ENCODE peak calls at places on chromosomes 4 and X, in six cellular contexts. Z, L, H, V, O and I are unnamed samples.

GRCh38 chrX:79270401-79270800 is 96.7 kb downstream of the ITM2A start:
- DNase-seq in Z (peak), L (peak), H (no peak), V (peak), O (no peak), I (no peak)

GRCh38 chr4:5660185-5660584 is 48.2 kb downstream of the EVC2 start:
- DNase-seq in Z (no peak), L (no peak), H (no peak), V (no peak), O (no peak), I (no peak)

GRCh38 chr4:57324673-57325307 is 214.6 kb upstream of the IGFBP7 start:
- DNase-seq in Z (no peak), L (no peak), H (no peak), V (no peak), O (no peak), I (no peak)

GRCh38 chr4:157271166-157271869 is 50.8 kb downstream of the GRIA2 start:
- DNase-seq in Z (no peak), L (no peak), H (no peak), V (no peak), O (no peak), I (no peak)

GRCh38 chrX:9231491-9231890 is 197.6 kb upstream of the FAM9B start:
- DNase-seq in Z (no peak), L (no peak), H (no peak), V (no peak), O (no peak), I (no peak)

GRCh38 chrX:110462957-110463356 is 104.3 kb downstream of the RTL9 start:
- DNase-seq in Z (no peak), L (no peak), H (no peak), V (peak), O (no peak), I (no peak)

GRCh38 chr4:6573551-6573950 is 1.4 kb upstream of the MAN2B2 start:
- DNase-seq in Z (no peak), L (no peak), H (no peak), V (no peak), O (no peak), I (no peak)

GRCh38 chrX:140317462-140317861 is 187.4 kb downstream of the SOX3 start:
- DNase-seq in Z (no peak), L (no peak), H (no peak), V (no peak), O (no peak), I (no peak)

GRCh38 chrX:71606536-71607216 is 11.6 kb downstream of the CXCR3 start:
- DNase-seq in Z (peak), L (no peak), H (no peak), V (no peak), O (no peak), I (no peak)

GRCh38 chr4:14167876-14168510 is 540.5 kb upstream of the BOD1L1 start:
- DNase-seq in Z (no peak), L (no peak), H (no peak), V (no peak), O (no peak), I (no peak)

GRCh38 chrX:20363003-20363674 is 96.4 kb upstream of the RPS6KA3 start:
- DNase-seq in Z (no peak), L (no peak), H (no peak), V (peak), O (no peak), I (no peak)

GRCh38 chr4:105389167-105389566 is 84.7 kb downstream of the PPA2 start:
- DNase-seq in Z (no peak), L (no peak), H (no peak), V (no peak), O (no peak), I (no peak)

GRCh38 chrX:139844884-139845283 is 88.0 kb downstream of the ATP11C start:
- DNase-seq in Z (no peak), L (no peak), H (no peak), V (no peak), O (no peak), I (no peak)

GRCh38 chr4:16150716-16151115 is 66.9 kb upstream of the PROM1 start:
- DNase-seq in Z (no peak), L (no peak), H (no peak), V (no peak), O (no peak), I (no peak)

GRCh38 chr4:15348236-15348635 is 79.6 kb upstream of the C1QTNF7 start:
- DNase-seq in Z (no peak), L (no peak), H (no peak), V (no peak), O (no peak), I (no peak)

GRCh38 chr4:22408474-22408873 is 107.4 kb downstream of the ADGRA3 start:
- DNase-seq in Z (no peak), L (no peak), H (no peak), V (no peak), O (no peak), I (no peak)

GRCh38 chr4:22412013-22412412 is 103.9 kb downstream of the ADGRA3 start:
- DNase-seq in Z (no peak), L (no peak), H (no peak), V (no peak), O (no peak), I (no peak)

GRCh38 chr4:22407361-22407760 is 108.5 kb downstream of the ADGRA3 start:
- DNase-seq in Z (no peak), L (no peak), H (no peak), V (no peak), O (no peak), I (no peak)

GRCh38 chr4:22413416-22413815 is 102.5 kb downstream of the ADGRA3 start:
- DNase-seq in Z (no peak), L (no peak), H (no peak), V (no peak), O (no peak), I (no peak)

GRCh38 chr4:22410645-22411247 is 105.1 kb downstream of the ADGRA3 start:
- DNase-seq in Z (no peak), L (no peak), H (no peak), V (no peak), O (no peak), I (no peak)
- TF ChIP-seq CTCF in Z (peak), L (peak), H (peak), V (peak), O (peak), I (peak)

GRCh38 chr4:153542131-153542530 is 76.0 kb downstream of the TMEM131L start:
- DNase-seq in Z (no peak), L (no peak), H (no peak), V (no peak), O (no peak), I (no peak)

GRCh38 chr4:153541426-153542096 is 75.4 kb downstream of the TMEM131L start:
- DNase-seq in Z (no peak), L (no peak), H (no peak), V (no peak), O (no peak), I (no peak)

GRCh38 chr4:153537493-153537960 is 71.4 kb downstream of the TMEM131L start:
- DNase-seq in Z (no peak), L (no peak), H (no peak), V (no peak), O (no peak), I (no peak)

GRCh38 chr4:153538408-153539057 is 72.4 kb downstream of the TMEM131L start:
- DNase-seq in Z (no peak), L (peak), H (peak), V (peak), O (no peak), I (no peak)

GRCh38 chr4:153539058-153539826 is 73.1 kb downstream of the TMEM131L start:
- DNase-seq in Z (no peak), L (no peak), H (peak), V (peak), O (no peak), I (no peak)
- H3K4me3 ChIP-seq in Z (no peak), L (peak), H (peak), V (no peak), O (peak), I (peak)

GRCh38 chr4:7876096-7876993 is 63.3 kb downstream of the AFAP1 start:
- DNase-seq in Z (no peak), L (no peak), H (no peak), V (no peak), O (no peak), I (no peak)
- TF ChIP-seq CTCF in Z (no peak), L (peak), H (no peak), V (no peak), O (no peak), I (peak)

DNA sequence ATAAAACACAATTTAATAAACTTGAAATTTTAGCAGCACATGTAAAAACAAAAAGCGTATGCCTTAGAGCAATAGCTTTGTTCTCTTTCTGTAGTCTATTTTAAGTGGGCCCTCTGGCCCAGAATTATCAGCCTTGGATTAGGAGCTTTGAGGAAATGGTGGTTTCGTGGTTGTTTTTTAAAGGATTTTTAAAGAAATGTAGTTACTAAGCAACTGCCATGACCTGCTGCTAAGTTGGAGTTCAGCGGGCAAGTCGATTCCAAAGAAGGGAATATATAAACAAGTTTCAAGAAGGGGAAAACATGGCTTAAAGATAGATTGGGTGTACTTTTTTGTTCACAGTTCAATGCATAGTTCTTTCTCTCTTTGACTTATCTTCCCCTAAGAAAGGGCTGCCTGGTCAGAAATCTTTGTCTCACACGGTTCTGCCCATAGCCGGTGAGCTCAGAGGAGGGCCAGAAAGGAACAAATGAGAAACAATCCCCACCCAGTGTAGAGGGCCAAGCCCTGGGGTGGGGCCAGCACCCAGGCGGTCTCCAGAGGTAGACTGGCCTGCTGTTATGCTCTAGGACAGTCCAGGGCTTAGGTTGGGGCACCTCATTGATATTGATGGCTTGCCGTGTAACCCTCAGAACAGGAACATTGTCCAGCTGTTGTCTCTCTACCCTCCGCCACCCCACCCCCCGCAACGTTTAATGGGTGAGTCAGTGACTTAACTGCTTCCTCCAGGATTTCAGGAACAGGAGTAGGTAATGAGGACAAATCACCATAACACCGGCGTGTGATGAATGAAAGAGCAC is 32.5 kb downstream of the DLG3 start:
- DNase-seq in Z (no peak), L (peak), H (peak), V (peak), O (peak), I (no peak)
- H3K4me3 ChIP-seq in Z (no peak), L (no peak), H (no peak), V (no peak), O (no peak), I (no peak)

GRCh38 chr4:22874334-22874912 is 181.7 kb downstream of the GBA3 start:
- DNase-seq in Z (no peak), L (no peak), H (no peak), V (no peak), O (no peak), I (no peak)

GRCh38 chr4:22870847-22871246 is 178.1 kb downstream of the GBA3 start:
- DNase-seq in Z (no peak), L (no peak), H (no peak), V (no peak), O (no peak), I (no peak)

GRCh38 chr4:22873899-22874298 is 181.2 kb downstream of the GBA3 start:
- DNase-seq in Z (no peak), L (no peak), H (no peak), V (no peak), O (no peak), I (no peak)

GRCh38 chr4:22869235-22869634 is 176.5 kb downstream of the GBA3 start:
- DNase-seq in Z (no peak), L (no peak), H (no peak), V (no peak), O (no peak), I (no peak)
- TF ChIP-seq CTCF in Z (no peak), L (no peak), H (no peak), V (no peak), O (no peak), I (no peak)

GRCh38 chrX:48002929-48003328 is 860 bp downstream of the ZNF182 start:
- DNase-seq in Z (no peak), L (no peak), H (no peak), V (no peak), O (no peak), I (no peak)
- H3K4me3 ChIP-seq in Z (peak), L (peak), H (peak), V (no peak), O (peak), I (peak)

GRCh38 chrX:115940888-115941332 is 229.6 kb upstream of the AGTR2 start:
- DNase-seq in Z (peak), L (peak), H (peak), V (peak), O (peak), I (peak)
- TF ChIP-seq CTCF in Z (no peak), L (no peak), H (peak), V (peak), O (peak), I (peak)